ENCODE peak calls at places on chromosome 9, in four cellular contexts. O is GM03348, C is foreskin fibroblast, M is fibroblast of gingiva. R is an unnamed sample.

GRCh38 chr9:80664327-80665210 is 1024.8 kb downstream of the TLE1 start:
- DNase-seq in O (no peak), C (no peak), M (no peak), R (no peak)

GRCh38 chr9:120337131-120337530 is 242.8 kb downstream of the CDK5RAP2 start:
- DNase-seq in O (no peak), C (no peak), M (no peak), R (no peak)

GRCh38 chr9:130028493-130029222 is 14.3 kb downstream of the FNBP1 start:
- DNase-seq in O (no peak), C (no peak), M (no peak), R (no peak)

GRCh38 chr9:90783964-90784363 is 17.7 kb upstream of the SYK start:
- DNase-seq in O (no peak), C (no peak), M (no peak), R (no peak)

GRCh38 chr9:105413486-105414068 is 34.3 kb upstream of the FSD1L start:
- DNase-seq in O (peak), C (peak), M (peak), R (peak)

GRCh38 chr9:99040911-99041582 is 63.9 kb upstream of the TGFBR1 start:
- DNase-seq in O (peak), C (peak), M (peak), R (peak)

GRCh38 chr9:93252781-93253530 is 69.0 kb downstream of the WNK2 start:
- DNase-seq in O (no peak), C (no peak), M (no peak), R (no peak)

GRCh38 chr9:79257215-79257614 is 314.6 kb upstream of the TLE4 start:
- DNase-seq in O (peak), C (peak), M (no peak), R (no peak)

GRCh38 chr9:87684627-87685204 is 41.2 kb upstream of the CTSL start:
- DNase-seq in O (peak), C (peak), M (peak), R (peak)

GRCh38 chr9:111876179-111876578 is 20.4 kb upstream of the UGCG start:
- DNase-seq in O (no peak), C (no peak), M (no peak), R (no peak)